ENCODE peak calls at places on chromosomes 4 and X, in ten cellular contexts. R, N, I, J, U, W, T, V, M and B are unnamed samples. For H3K4me1, the result is how much of the 10 kb centered on the place peaks cover.

GRCh38 chr4:143207555-143207954 is 22.8 kb downstream of the USP38 start:
- DNase-seq in T (no peak), J (no peak), M (no peak), N (no peak), R (no peak), U (no peak), W (peak), V (no peak), I (peak), B (no peak)

GRCh38 chrX:150032742-150033141 is 94.5 kb upstream of the EOLA2 start:
- DNase-seq in I (no peak), U (no peak), N (no peak), V (no peak), R (no peak), W (peak), T (no peak), M (no peak), J (no peak), B (no peak)

GRCh38 chrX:45505214-45505613 is 304.5 kb upstream of the DIPK2B start:
- DNase-seq in T (no peak), U (no peak), R (no peak), J (no peak), W (peak), N (no peak), V (no peak), I (no peak), M (no peak), B (no peak)

GRCh38 chr4:123415977-123416376 is 19.4 kb downstream of the SPRY1 start:
- DNase-seq in R (no peak), T (no peak), M (no peak), J (no peak), I (no peak), W (peak), V (no peak), N (no peak), U (no peak), B (no peak)

GRCh38 chrX:41275661-41276609 is 58.0 kb upstream of the DDX3X start:
- DNase-seq in R (peak), T (peak), W (peak), J (peak), N (peak), M (peak), U (no peak), I (peak), V (no peak), B (peak)

GRCh38 chr4:142353149-142353738 is 492.9 kb downstream of the INPP4B start:
- DNase-seq in W (peak), V (no peak), T (no peak), J (no peak), R (no peak), U (no peak), M (no peak), I (peak), N (no peak), B (no peak)

GRCh38 chr4:127993150-127993549 is 27.9 kb downstream of the ABHD18 start:
- DNase-seq in N (no peak), J (no peak), T (no peak), I (no peak), U (no peak), M (no peak), W (peak), R (no peak), V (no peak), B (no peak)

GRCh38 chr4:180827193-180827592 is 1416.0 kb upstream of the TENM3 start:
- DNase-seq in U (no peak), J (no peak), N (no peak), W (no peak), V (no peak), T (no peak), I (peak), R (no peak), M (no peak), B (no peak)

GRCh38 chrX:28966335-28966734 is 379.1 kb downstream of the IL1RAPL1 start:
- DNase-seq in W (peak), I (no peak), V (no peak), N (no peak), J (no peak), U (no peak), M (no peak), R (no peak), T (no peak), B (no peak)

GRCh38 chr4:7819446-7819845 is 120.2 kb downstream of the AFAP1 start:
- DNase-seq in U (no peak), T (peak), I (no peak), M (no peak), N (no peak), W (no peak), V (no peak), R (no peak), J (no peak), B (peak)

GRCh38 chr4:22514431-22514830 is 1.4 kb downstream of the ADGRA3 start:
- DNase-seq in I (no peak), R (no peak), V (no peak), M (no peak), T (no peak), N (no peak), U (no peak), W (no peak), J (no peak), B (no peak)

GRCh38 chr4:173794662-173795061 is 264.6 kb upstream of the HAND2 start:
- DNase-seq in R (no peak), U (no peak), M (no peak), W (peak), T (no peak), V (no peak), I (no peak), J (no peak), N (no peak), B (no peak)

GRCh38 chrX:45788941-45789348 is 588.3 kb upstream of the DIPK2B start:
- DNase-seq in M (no peak), W (peak), V (no peak), N (no peak), T (peak), R (peak), U (no peak), J (no peak), I (peak), B (peak)

GRCh38 chr4:95049838-95050237 is 292.1 kb downstream of the BMPR1B start:
- DNase-seq in U (no peak), M (no peak), N (no peak), J (no peak), R (no peak), I (no peak), W (no peak), V (no peak), T (no peak), B (no peak)

GRCh38 chr4:89610236-89610635 is 226.7 kb downstream of the SNCA start:
- DNase-seq in T (no peak), R (no peak), V (no peak), U (no peak), J (no peak), I (peak), N (no peak), M (no peak), W (no peak), B (no peak)

GRCh38 chrX:69369999-69370398 is 134.1 kb upstream of the NALF2 start:
- DNase-seq in R (no peak), N (no peak), J (no peak), T (no peak), U (no peak), V (no peak), I (no peak), M (no peak), W (no peak), B (no peak)

GRCh38 chr4:77155631-77156345 is 1.2 kb upstream of the CCNG2 start:
- DNase-seq in M (no peak), T (no peak), V (no peak), W (no peak), N (no peak), I (peak), J (no peak), R (no peak), U (no peak), B (no peak)
- H3K4me1 ChIP-seq in M (under half), T (half or more), V (under half), W (under half), N (under half), I (under half), J (under half), R (under half), U (under half), B (under half)

GRCh38 chr4:78056265-78057129 is 626 bp upstream of the FRAS1 start:
- DNase-seq in T (peak), U (no peak), R (peak), V (no peak), N (peak), I (peak), J (peak), M (peak), W (peak), B (peak)
- TF ChIP-seq POLR2AphosphoS5 in T (no peak), U (no peak), R (no peak), V (no peak), N (no peak), I (peak), J (no peak), M (no peak), W (no peak), B (peak)

GRCh38 chr4:1773754-1774153 is 19.3 kb upstream of the FGFR3 start:
- DNase-seq in J (no peak), R (no peak), T (no peak), U (no peak), W (no peak), V (no peak), M (no peak), I (no peak), N (no peak), B (no peak)
- H3K4me1 ChIP-seq in J (under half), R (under half), T (under half), U (under half), W (under half), V (under half), M (half or more), I (under half), N (under half), B (under half)

GRCh38 chrX:140918398-140919043 is 83.9 kb upstream of the SPANXB1 start:
- DNase-seq in M (no peak), J (peak), N (peak), R (no peak), V (peak), U (peak), T (no peak), W (peak), I (peak), B (no peak)
- TF ChIP-seq POLR2AphosphoS5 in M (no peak), J (no peak), N (no peak), R (no peak), V (no peak), U (no peak), T (no peak), W (no peak), I (no peak), B (no peak)

DNA sequence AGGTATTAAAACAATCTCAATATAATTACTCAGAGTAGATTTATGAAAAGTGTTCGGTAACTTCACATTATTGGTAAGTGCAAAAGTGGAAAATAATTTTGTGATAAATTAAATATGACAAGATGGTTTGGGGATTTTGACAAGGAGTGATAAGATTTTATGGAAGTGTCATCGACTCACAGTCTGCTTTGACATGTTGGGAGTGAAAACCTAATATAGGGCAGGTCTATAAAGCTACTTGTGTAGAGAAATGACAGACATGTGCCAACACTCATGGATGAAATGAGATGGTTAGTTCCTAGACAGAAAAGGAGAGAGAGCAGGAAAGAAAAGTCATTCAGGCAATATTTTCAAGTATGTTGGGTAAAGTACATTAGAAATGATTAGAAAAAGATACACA is 456.8 kb downstream of the TRAM1L1 start:
- DNase-seq in I (no peak), M (no peak), T (no peak), W (no peak), U (no peak), R (no peak), N (no peak), V (no peak), J (no peak), B (no peak)
- H3K4me1 ChIP-seq in I (under half), M (under half), T (under half), W (under half), U (under half), R (under half), N (under half), V (under half), J (under half), B (under half)

GRCh38 chr4:30553721-30554120 is 166.4 kb upstream of the PCDH7 start:
- DNase-seq in U (no peak), R (no peak), V (no peak), T (no peak), W (no peak), M (no peak), J (no peak), N (no peak), I (no peak), B (no peak)

GRCh38 chr4:30555778-30556177 is 164.4 kb upstream of the PCDH7 start:
- DNase-seq in V (no peak), I (no peak), W (no peak), N (no peak), M (no peak), J (no peak), U (no peak), R (no peak), T (no peak), B (no peak)

DNA sequence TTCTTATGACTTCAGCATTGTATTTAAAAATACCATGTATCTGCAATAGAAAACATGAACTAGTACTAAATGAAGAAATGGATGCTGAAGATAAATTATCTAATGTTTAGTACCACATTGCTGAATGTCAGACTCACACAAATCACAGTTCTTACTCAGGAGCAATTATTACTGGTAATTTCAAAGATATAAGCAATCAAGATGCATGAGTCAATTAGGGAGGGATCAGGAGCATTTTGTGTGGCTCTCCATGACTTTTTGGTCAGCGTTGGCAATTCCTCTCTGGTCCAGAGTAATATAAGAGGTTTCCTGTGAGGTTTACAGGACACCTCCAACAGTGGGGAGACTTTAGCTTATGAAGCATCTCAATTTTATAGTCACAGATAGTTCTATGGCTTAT is 167.0 kb upstream of the PCDH7 start:
- DNase-seq in W (no peak), V (no peak), T (no peak), J (no peak), U (no peak), N (no peak), I (no peak), M (no peak), R (no peak), B (no peak)
- TF ChIP-seq POLR2AphosphoS5 in W (no peak), V (no peak), T (no peak), J (no peak), U (no peak), N (no peak), I (no peak), M (no peak), R (no peak), B (no peak)

DNA sequence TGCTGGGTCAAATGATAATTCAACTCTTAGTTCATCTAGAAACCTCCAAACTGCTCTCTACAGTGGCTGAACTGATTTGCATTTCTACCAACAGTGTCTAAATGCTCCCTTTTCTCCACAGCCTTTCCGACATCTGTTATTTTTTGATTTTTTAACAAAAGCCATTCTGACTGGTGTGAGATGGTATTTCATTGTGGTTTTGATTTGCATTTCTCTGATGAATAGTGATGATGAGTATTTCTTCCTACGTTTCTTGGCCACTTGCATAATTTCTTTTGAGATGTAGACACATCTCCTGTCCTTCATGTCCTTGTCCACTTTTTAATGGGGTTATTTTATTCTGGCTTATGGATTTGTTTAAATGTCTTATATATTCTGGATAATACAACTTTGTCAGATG is 298.2 kb upstream of the ARSJ start:
- DNase-seq in T (no peak), V (no peak), N (no peak), U (no peak), M (no peak), J (no peak), R (no peak), I (no peak), W (no peak), B (no peak)
- H3K4me1 ChIP-seq in T (under half), V (under half), N (under half), U (under half), M (under half), J (under half), R (under half), I (under half), W (under half), B (under half)

GRCh38 chrX:135304741-135305140 is 4.5 kb upstream of the ETDC start:
- DNase-seq in I (no peak), M (no peak), W (no peak), T (no peak), R (no peak), J (no peak), V (no peak), N (no peak), U (no peak), B (no peak)

GRCh38 chrX:135308345-135308855 is 880 bp upstream of the ETDC start:
- DNase-seq in U (no peak), T (no peak), V (no peak), R (no peak), M (no peak), I (no peak), N (no peak), J (no peak), W (no peak), B (no peak)

GRCh38 chrX:135309430-135309923 is at the start of gene ETDC:
- DNase-seq in M (no peak), I (no peak), W (no peak), U (no peak), T (no peak), R (no peak), V (no peak), J (no peak), N (no peak), B (no peak)
- TF ChIP-seq POLR2AphosphoS5 in M (no peak), I (no peak), W (no peak), U (no peak), T (no peak), R (no peak), V (no peak), J (no peak), N (no peak), B (no peak)